ENCODE peak calls at places on chromosomes 16 and 17, in ten cellular contexts. B is A549, Q is G401, O is RPMI7951, X is AG10803, M is non-pigmented ciliary epithelial cell, E is memory B cell, H is AG09319, C is T-helper 2 cell, D is mesothelial cell of epicardium. W is an unnamed sample.

GRCh38 chr16:21157632-21158031 is 842 bp upstream of the LDAF1 start:
- DNase-seq in Q (no peak), D (no peak), E (no peak), X (no peak), M (no peak), H (no peak), O (no peak), C (no peak), B (no peak), W (no peak)

GRCh38 chr16:48321307-48322036 is 63.7 kb downstream of the SIAH1 start:
- DNase-seq in B (no peak), M (peak; percentile 40), O (peak; percentile 22), E (no peak), D (no peak), Q (no peak), C (no peak), X (peak; percentile 21), H (no peak), W (no peak)

GRCh38 chr16:84647830-84648594 is at the start of gene KLHL36:
- DNase-seq in D (peak; percentile 72), O (peak; percentile 59), Q (peak; percentile 35), X (peak; percentile 25), C (peak; percentile 67), H (no peak), E (peak; percentile 77), B (peak; percentile 82), M (no peak), W (no peak)

GRCh38 chr17:31657876-31658275 is 201.2 kb downstream of the COPRS start:
- DNase-seq in M (no peak), D (no peak), B (no peak), C (no peak), O (no peak), X (no peak), Q (no peak), E (no peak), H (no peak), W (no peak)

GRCh38 chr16:86676216-86676800 is 98.0 kb downstream of the FOXL1 start:
- DNase-seq in M (no peak), Q (no peak), X (peak; percentile 64), H (no peak), O (peak; percentile 85), B (no peak), D (no peak), C (no peak), E (no peak), W (no peak)

GRCh38 chr17:31490991-31491793 is 99.7 kb downstream of the RAB11FIP4 start:
- DNase-seq in Q (no peak), H (no peak), C (no peak), D (no peak), B (no peak), O (no peak), M (no peak), X (no peak), E (peak; percentile 59), W (no peak)

GRCh38 chr16:55713103-55713502 is 57.3 kb downstream of the SLC6A2 start:
- DNase-seq in D (no peak), B (no peak), O (no peak), H (no peak), Q (no peak), X (no peak), C (no peak), E (no peak), M (no peak), W (no peak)

GRCh38 chr16:12503201-12503600 is 300.5 kb downstream of the CPPED1 start:
- DNase-seq in C (no peak), H (no peak), D (no peak), X (no peak), O (no peak), M (no peak), E (no peak), Q (no peak), B (no peak), W (no peak)

GRCh38 chr16:21598676-21599157 is 660 bp upstream of the METTL9 start:
- DNase-seq in B (no peak), H (no peak), E (no peak), X (no peak), O (no peak), D (peak; percentile 60), C (no peak), Q (no peak), M (no peak), W (no peak)

GRCh38 chr17:21390294-21390693 is 14.1 kb downstream of the KCNJ12 start:
- DNase-seq in X (no peak), D (no peak), E (no peak), B (no peak), C (no peak), H (no peak), Q (no peak), O (no peak), M (no peak), W (no peak)